ENCODE peak calls at places on chromosomes 1 and 21, in eight cellular contexts. I, T, Y, V, D, R, N and H are unnamed samples.

GRCh38 chr21:28794341-28794970 is 198.2 kb downstream of the LTN1 start:
- DNase-seq in I (no peak), V (no peak), Y (no peak), N (no peak), D (no peak), R (peak; percentile 66), T (no peak), H (no peak)

GRCh38 chr1:111475706-111476105 is 1.9 kb downstream of the C1orf162 start:
- DNase-seq in Y (no peak), D (no peak), R (no peak), I (no peak), V (no peak), N (no peak), T (no peak), H (no peak)

GRCh38 chr1:59298178-59298583 is 1.3 kb downstream of the FGGY start:
- DNase-seq in T (peak; percentile 50), D (peak; percentile 18), R (no peak), N (peak; percentile 23), I (no peak), V (peak; percentile 53), Y (no peak), H (no peak)

GRCh38 chr1:1230656-1231399 is 973 bp downstream of the SDF4 start:
- DNase-seq in T (no peak), D (peak; percentile 71), N (no peak), V (peak; percentile 70), Y (no peak), R (peak; percentile 81), I (no peak), H (no peak)

GRCh38 chr1:226602186-226603029 is 53.8 kb downstream of the STUM start:
- DNase-seq in T (peak; percentile 73), V (peak; percentile 95), D (no peak), R (no peak), Y (no peak), N (peak; percentile 72), I (no peak), H (peak; percentile 73)

GRCh38 chr1:201713093-201713810 is 115.7 kb upstream of the IPO9 start:
- DNase-seq in Y (no peak), T (peak; percentile 91), R (peak; percentile 95), V (peak; percentile 99), I (peak; percentile 89), N (peak; percentile 93), D (peak; percentile 61), H (no peak)

GRCh38 chr1:165454211-165454610 is 9.3 kb upstream of the RXRG start:
- DNase-seq in Y (no peak), I (no peak), N (no peak), T (no peak), D (no peak), V (no peak), R (no peak), H (no peak)

GRCh38 chr1:45802343-45803298 is 791 bp upstream of the MAST2 start:
- DNase-seq in T (peak; percentile 47), V (peak; percentile 99), I (peak; percentile 79), N (peak; percentile 84), Y (peak; percentile 58), D (peak; percentile 91), R (peak; percentile 88), H (peak; percentile 88)

GRCh38 chr1:228141082-228141870 is 1.2 kb downstream of the GUK1 start:
- DNase-seq in I (peak; percentile 69), T (peak; percentile 68), Y (no peak), N (peak; percentile 74), D (peak; percentile 79), R (peak; percentile 59), V (no peak), H (no peak)

GRCh38 chr1:219505886-219506285 is 107.0 kb downstream of the ZC3H11B start:
- DNase-seq in V (no peak), Y (no peak), D (no peak), R (peak; percentile 99), N (no peak), I (no peak), T (no peak), H (no peak)

GRCh38 chr21:35232545-35233176 is 183.6 kb upstream of the RUNX1 start:
- DNase-seq in T (no peak), R (peak; percentile 91), V (peak; percentile 93), N (peak; percentile 32), I (no peak), D (peak; percentile 79), Y (no peak), H (no peak)

GRCh38 chr1:94418664-94419655 is 771 bp downstream of the ABCD3 start:
- DNase-seq in D (peak; percentile 37), R (peak; percentile 58), I (peak; percentile 67), N (peak; percentile 25), Y (peak; percentile 50), T (peak; percentile 19), V (peak; percentile 42), H (no peak)

GRCh38 chr1:162633327-162633762 is 1.1 kb downstream of the DDR2 start:
- DNase-seq in Y (peak; percentile 14), V (peak; percentile 70), T (no peak), I (no peak), D (no peak), R (no peak), N (no peak), H (no peak)

GRCh38 chr1:20729990-20730689 is 2.4 kb downstream of the SH2D5 start:
- DNase-seq in T (no peak), I (peak; percentile 48), D (no peak), N (no peak), R (no peak), Y (no peak), V (no peak), H (no peak)

GRCh38 chr1:238832106-238832505 is 554.3 kb upstream of the CHRM3 start:
- DNase-seq in D (no peak), Y (peak; percentile 61), I (no peak), T (no peak), N (no peak), R (no peak), V (no peak), H (no peak)

GRCh38 chr1:171740987-171741871 is 636 bp downstream of the VAMP4 start:
- DNase-seq in Y (peak; percentile 52), V (peak; percentile 27), D (peak; percentile 84), I (no peak), T (peak; percentile 28), R (peak; percentile 82), N (peak; percentile 29), H (peak; percentile 51)

GRCh38 chr1:9340864-9341263 is 48.2 kb downstream of the SPSB1 start:
- DNase-seq in N (no peak), D (no peak), Y (no peak), I (no peak), R (no peak), V (no peak), T (no peak), H (no peak)

GRCh38 chr1:54485417-54485816 is 62.6 kb upstream of the ACOT11 start:
- DNase-seq in D (no peak), I (no peak), T (no peak), V (peak; percentile 15), N (no peak), Y (no peak), R (no peak), H (no peak)

GRCh38 chr21:28298251-28298672 is 694.4 kb downstream of the LTN1 start:
- DNase-seq in Y (no peak), T (no peak), D (no peak), I (no peak), N (no peak), V (no peak), R (peak; percentile 59), H (no peak)

GRCh38 chr1:47944561-47944960 is 52.6 kb downstream of the TRABD2B start:
- DNase-seq in N (no peak), R (no peak), T (no peak), V (no peak), D (no peak), I (no peak), Y (no peak), H (no peak)

GRCh38 chr1:239909894-239910293 is 181.8 kb upstream of the FMN2 start:
- DNase-seq in V (peak; percentile 55), T (no peak), I (peak; percentile 85), Y (no peak), N (peak; percentile 52), D (no peak), R (no peak), H (peak; percentile 75)

GRCh38 chr1:154955039-154955717 is 721 bp downstream of the PBXIP1 start:
- DNase-seq in D (peak; percentile 75), I (no peak), N (no peak), V (peak; percentile 68), Y (peak; percentile 89), T (no peak), R (no peak), H (no peak)

GRCh38 chr1:154955718-154956513 is at the start of gene PBXIP1:
- DNase-seq in T (peak; percentile 71), Y (peak; percentile 99), N (peak; percentile 54), D (peak; percentile 92), R (peak; percentile 95), V (peak; percentile 89), I (no peak), H (no peak)

GRCh38 chr1:154957258-154957657 is 1.4 kb upstream of the PBXIP1 start:
- DNase-seq in Y (no peak), D (no peak), N (peak; percentile 9), I (no peak), V (no peak), R (no peak), T (no peak), H (no peak)

GRCh38 chr1:154954541-154954940 is 1.4 kb downstream of the PBXIP1 start:
- DNase-seq in D (no peak), N (no peak), R (no peak), V (no peak), T (no peak), I (no peak), Y (no peak), H (no peak)

GRCh38 chr1:154956557-154956956 is 658 bp upstream of the PBXIP1 start:
- DNase-seq in V (no peak), Y (no peak), R (no peak), N (peak; percentile 57), I (no peak), T (no peak), D (no peak), H (no peak)
- H3K4me1 ChIP-seq in V (peaks cover 16% of the 10 kb centered on the region), Y (peaks cover 38% of the 10 kb centered on the region), R (peaks cover 21% of the 10 kb centered on the region), N (peaks cover 55% of the 10 kb centered on the region), I (peaks cover 51% of the 10 kb centered on the region), T (peaks cover 55% of the 10 kb centered on the region), D (peaks cover 31% of the 10 kb centered on the region), H (peaks cover 76% of the 10 kb centered on the region)

GRCh38 chr21:44052071-44052829 is 40.1 kb downstream of the TRAPPC10 start:
- DNase-seq in Y (no peak), R (no peak), I (no peak), T (no peak), D (no peak), N (no peak), V (no peak), H (no peak)
- TF ChIP-seq CTCF in Y (no peak), R (no peak), I (no peak), T (no peak), D (no peak), N (no peak), V (no peak), H (no peak)

GRCh38 chr1:193539731-193540459 is 353.5 kb upstream of the B3GALT2 start:
- DNase-seq in N (no peak), Y (no peak), I (no peak), D (no peak), V (no peak), T (no peak), R (no peak), H (no peak)
- H3K4me3 ChIP-seq in N (no peak overlapping the region), Y (no peak overlapping the region), I (no peak overlapping the region), D (no peak overlapping the region), V (no peak overlapping the region), T (no peak overlapping the region), R (no peak overlapping the region), H (no peak overlapping the region)

DNA sequence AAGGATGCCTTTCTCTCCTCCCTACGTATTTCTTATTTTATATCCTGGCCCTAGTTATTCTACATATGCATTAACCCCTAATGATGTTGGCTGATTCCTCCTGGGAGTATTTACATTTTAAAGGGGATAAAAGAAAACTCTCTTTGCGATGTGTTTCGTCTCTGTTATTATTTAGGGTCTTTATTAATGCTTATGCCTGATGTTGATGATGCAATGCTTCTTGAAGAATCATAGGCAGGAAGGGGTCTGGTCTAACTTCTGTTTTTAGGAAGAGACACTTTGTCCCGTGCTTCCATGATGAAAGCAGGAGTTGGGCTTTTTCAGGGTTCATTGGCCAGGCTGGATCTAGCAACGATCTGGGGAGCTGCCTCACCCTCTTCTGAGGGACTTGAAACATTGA is 761 bp upstream of the NPHS2 start:
- DNase-seq in V (no peak), T (no peak), I (no peak), Y (no peak), R (no peak), N (no peak), D (no peak), H (no peak)
- H3K4me1 ChIP-seq in V (no peaks in the 10 kb centered on the region), T (peaks cover 8% of the 10 kb centered on the region), I (no peaks in the 10 kb centered on the region), Y (peaks cover 7% of the 10 kb centered on the region), R (no peaks in the 10 kb centered on the region), N (no peaks in the 10 kb centered on the region), D (no peaks in the 10 kb centered on the region), H (peaks cover 4% of the 10 kb centered on the region)